ENCODE peak calls at places on chromosomes 7 and 10, in ten cellular contexts. E, W, Z, I, M, Y, C, B, O and H are unnamed samples.

GRCh38 chr10:93462881-93463280 is 19.3 kb downstream of the MYOF start:
- DNase-seq in C (no peak), Y (no peak), Z (peak), W (no peak), I (no peak), O (no peak), E (peak), M (peak), B (peak), H (no peak)

GRCh38 chr10:28633750-28634149 is 43.6 kb upstream of the BAMBI start:
- DNase-seq in B (no peak), O (no peak), E (no peak), Y (no peak), I (no peak), W (no peak), C (no peak), Z (peak), M (no peak), H (peak)

GRCh38 chr7:84085147-84085546 is 109.4 kb downstream of the SEMA3A start:
- DNase-seq in C (no peak), Z (no peak), Y (no peak), W (no peak), O (no peak), M (no peak), B (no peak), E (no peak), I (no peak), H (no peak)

GRCh38 chr10:113681533-113682470 is 2.1 kb downstream of the CASP7 start:
- DNase-seq in B (no peak), C (no peak), E (no peak), I (no peak), Y (no peak), O (no peak), W (no peak), Z (no peak), M (no peak), H (no peak)

GRCh38 chr10:11853468-11853867 is 30.3 kb downstream of the PROSER2 start:
- DNase-seq in E (no peak), C (peak), I (no peak), W (no peak), Y (no peak), B (no peak), Z (peak), O (no peak), M (no peak), H (no peak)

GRCh38 chr10:55212051-55212450 is 411.0 kb upstream of the PCDH15 start:
- DNase-seq in C (no peak), E (no peak), M (no peak), O (no peak), I (no peak), W (no peak), Z (no peak), Y (no peak), B (no peak), H (no peak)

GRCh38 chr7:139820089-139820488 is 9.0 kb upstream of the TBXAS1 start:
- DNase-seq in C (no peak), M (no peak), W (no peak), Z (no peak), E (peak), B (no peak), O (no peak), Y (no peak), I (no peak), H (no peak)

GRCh38 chr10:94402204-94403033 is at the start of gene TBC1D12:
- DNase-seq in E (peak), Y (peak), M (peak), I (peak), C (peak), B (no peak), Z (peak), W (peak), O (peak), H (peak)

GRCh38 chr7:23000597-23001360 is 13.2 kb downstream of the HYCC1 start:
- DNase-seq in Y (no peak), W (no peak), I (no peak), B (no peak), C (no peak), Z (no peak), M (no peak), O (no peak), E (no peak), H (no peak)

GRCh38 chr7:84548366-84549085 is 353.9 kb upstream of the SEMA3A start:
- DNase-seq in Z (no peak), W (no peak), Y (no peak), I (no peak), C (no peak), B (no peak), O (no peak), E (no peak), M (no peak), H (no peak)

GRCh38 chr10:48439581-48440041 is 133.1 kb downstream of the MAPK8 start:
- DNase-seq in E (no peak), B (no peak), M (no peak), O (peak), Z (no peak), C (no peak), I (no peak), W (peak), Y (no peak), H (no peak)

GRCh38 chr10:73956476-73957338 is 41.2 kb upstream of the VCL start:
- DNase-seq in Y (peak), M (no peak), Z (no peak), I (no peak), W (no peak), O (peak), C (peak), E (no peak), B (peak), H (no peak)

GRCh38 chr7:82429408-82429807 is 14.2 kb downstream of the CACNA2D1 start:
- DNase-seq in M (peak), E (no peak), O (no peak), B (no peak), Y (no peak), C (peak), W (no peak), Z (no peak), I (no peak), H (no peak)

GRCh38 chr7:23062452-23062851 is 43.1 kb upstream of the KLHL7 start:
- DNase-seq in O (no peak), B (peak), Y (no peak), Z (peak), M (peak), C (no peak), W (no peak), I (no peak), E (no peak), H (peak)

GRCh38 chr10:125140151-125140550 is 20.2 kb downstream of the CTBP2 start:
- DNase-seq in B (no peak), I (no peak), E (no peak), Z (no peak), O (no peak), M (no peak), C (no peak), Y (no peak), W (no peak), H (no peak)

GRCh38 chr10:124354411-124355382 is 64.0 kb downstream of the OAT start:
- DNase-seq in W (peak), I (peak), C (peak), E (peak), Y (no peak), B (peak), O (no peak), M (peak), Z (peak), H (peak)

GRCh38 chr7:148763622-148764021 is 64.9 kb downstream of the CUL1 start:
- DNase-seq in M (no peak), E (no peak), Y (no peak), Z (no peak), B (no peak), C (no peak), I (no peak), O (no peak), W (no peak), H (no peak)

GRCh38 chr10:29470355-29470705 is 164.4 kb downstream of the SVIL start:
- DNase-seq in E (no peak), O (peak), Y (no peak), Z (peak), I (no peak), B (peak), C (peak), M (no peak), W (no peak), H (no peak)

GRCh38 chr7:36448781-36449379 is 59.2 kb downstream of the ANLN start:
- DNase-seq in O (no peak), M (no peak), Y (no peak), I (no peak), E (no peak), B (no peak), C (no peak), Z (no peak), W (no peak), H (no peak)

GRCh38 chr10:35765996-35766395 is 123.9 kb upstream of the FZD8 start:
- DNase-seq in Z (no peak), E (no peak), M (no peak), I (no peak), O (no peak), B (no peak), Y (no peak), C (no peak), W (no peak), H (no peak)

GRCh38 chr7:44646921-44647636 is 40.7 kb downstream of the OGDH start:
- DNase-seq in E (no peak), C (no peak), B (no peak), Z (no peak), Y (no peak), W (no peak), I (no peak), M (no peak), O (no peak), H (no peak)

GRCh38 chr10:123556736-123557135 is 109.4 kb upstream of the GPR26 start:
- DNase-seq in Z (no peak), I (no peak), E (peak), B (no peak), M (no peak), C (no peak), O (no peak), Y (no peak), W (no peak), H (no peak)

GRCh38 chr10:24414597-24414996 is 205.7 kb downstream of the KIAA1217 start:
- DNase-seq in O (no peak), C (no peak), Z (no peak), W (no peak), I (no peak), B (no peak), E (no peak), M (no peak), Y (no peak), H (no peak)

GRCh38 chr7:129262333-129262732 is 37.5 kb downstream of the AHCYL2 start:
- DNase-seq in E (no peak), O (no peak), Z (no peak), W (no peak), I (no peak), M (no peak), B (peak), C (no peak), Y (no peak), H (no peak)

GRCh38 chr10:117936136-117936535 is 110.6 kb downstream of the RAB11FIP2 start:
- DNase-seq in Y (no peak), W (no peak), I (no peak), M (no peak), Z (no peak), C (no peak), O (peak), B (peak), E (peak), H (no peak)

GRCh38 chr7:55641273-55641691 is 69.0 kb upstream of the VOPP1 start:
- DNase-seq in Y (no peak), Z (peak), I (peak), B (peak), W (peak), C (peak), O (peak), M (peak), E (no peak), H (peak)

GRCh38 chr7:132750056-132750455 is 173.8 kb upstream of the PLXNA4 start:
- DNase-seq in Y (no peak), Z (no peak), C (no peak), O (no peak), W (no peak), B (no peak), I (no peak), M (no peak), E (no peak), H (no peak)

GRCh38 chr7:106054971-106055370 is 57.1 kb downstream of the SYPL1 start:
- DNase-seq in O (no peak), Y (no peak), I (no peak), W (no peak), E (no peak), C (no peak), B (no peak), Z (no peak), M (no peak), H (no peak)

GRCh38 chr10:129393812-129394211 is 73.2 kb upstream of the MGMT start:
- DNase-seq in C (no peak), Y (no peak), B (no peak), Z (no peak), M (no peak), I (no peak), E (no peak), O (no peak), W (no peak), H (no peak)

GRCh38 chr7:151895008-151895661 is 18.2 kb upstream of the PRKAG2 start:
- DNase-seq in I (no peak), O (no peak), B (no peak), Y (no peak), Z (no peak), M (no peak), W (no peak), C (no peak), E (peak), H (no peak)

GRCh38 chr7:33243319-33243881 is 114.0 kb downstream of the BBS9 start:
- DNase-seq in E (no peak), W (no peak), B (peak), Y (no peak), I (no peak), M (no peak), C (peak), Z (peak), O (no peak), H (peak)

GRCh38 chr10:42367532-42368230 is 270.7 kb downstream of the ZNF33B start:
- DNase-seq in B (no peak), Y (peak), E (peak), W (peak), O (peak), Z (no peak), I (no peak), M (peak), C (no peak), H (peak)

GRCh38 chr10:133338080-133339071 is 1.7 kb upstream of the CALY start:
- DNase-seq in C (no peak), Y (no peak), Z (no peak), M (no peak), B (no peak), E (no peak), O (no peak), I (no peak), W (no peak), H (no peak)

GRCh38 chr10:107740962-107741690 is 576.6 kb upstream of the SORCS1 start:
- DNase-seq in I (no peak), Z (no peak), C (no peak), W (no peak), Y (no peak), B (peak), M (no peak), O (no peak), E (no peak), H (no peak)

GRCh38 chr10:6920072-6921019 is 340.3 kb upstream of the PRKCQ start:
- DNase-seq in M (peak), E (peak), B (peak), W (peak), O (peak), Z (peak), I (peak), Y (peak), C (peak), H (no peak)

GRCh38 chr10:75195035-75195763 is 15.4 kb upstream of the VDAC2 start:
- DNase-seq in B (no peak), I (no peak), M (peak), W (no peak), C (peak), E (peak), O (no peak), Y (no peak), Z (no peak), H (no peak)

GRCh38 chr7:11513460-11513859 is 318.5 kb downstream of the THSD7A start:
- DNase-seq in Z (no peak), O (no peak), C (no peak), Y (no peak), W (no peak), I (no peak), M (no peak), E (no peak), B (no peak), H (no peak)

GRCh38 chr7:74656911-74657691 is 417 bp upstream of the GTF2I start:
- DNase-seq in Y (peak), O (peak), E (peak), C (peak), B (peak), Z (peak), M (peak), W (peak), I (peak), H (peak)

GRCh38 chr7:74657692-74658170 is at the start of gene GTF2I:
- DNase-seq in C (no peak), B (no peak), M (no peak), W (no peak), Z (no peak), Y (no peak), O (no peak), E (peak), I (peak), H (peak)

GRCh38 chr7:74655785-74656420 is 1.6 kb upstream of the GTF2I start:
- DNase-seq in I (no peak), W (no peak), Z (no peak), Y (no peak), B (no peak), O (no peak), M (no peak), E (no peak), C (no peak), H (no peak)

GRCh38 chr7:74656421-74656910 is 1.1 kb upstream of the GTF2I start:
- DNase-seq in Y (peak), B (peak), E (no peak), I (peak), Z (peak), C (peak), O (peak), W (peak), M (peak), H (peak)

DNA sequence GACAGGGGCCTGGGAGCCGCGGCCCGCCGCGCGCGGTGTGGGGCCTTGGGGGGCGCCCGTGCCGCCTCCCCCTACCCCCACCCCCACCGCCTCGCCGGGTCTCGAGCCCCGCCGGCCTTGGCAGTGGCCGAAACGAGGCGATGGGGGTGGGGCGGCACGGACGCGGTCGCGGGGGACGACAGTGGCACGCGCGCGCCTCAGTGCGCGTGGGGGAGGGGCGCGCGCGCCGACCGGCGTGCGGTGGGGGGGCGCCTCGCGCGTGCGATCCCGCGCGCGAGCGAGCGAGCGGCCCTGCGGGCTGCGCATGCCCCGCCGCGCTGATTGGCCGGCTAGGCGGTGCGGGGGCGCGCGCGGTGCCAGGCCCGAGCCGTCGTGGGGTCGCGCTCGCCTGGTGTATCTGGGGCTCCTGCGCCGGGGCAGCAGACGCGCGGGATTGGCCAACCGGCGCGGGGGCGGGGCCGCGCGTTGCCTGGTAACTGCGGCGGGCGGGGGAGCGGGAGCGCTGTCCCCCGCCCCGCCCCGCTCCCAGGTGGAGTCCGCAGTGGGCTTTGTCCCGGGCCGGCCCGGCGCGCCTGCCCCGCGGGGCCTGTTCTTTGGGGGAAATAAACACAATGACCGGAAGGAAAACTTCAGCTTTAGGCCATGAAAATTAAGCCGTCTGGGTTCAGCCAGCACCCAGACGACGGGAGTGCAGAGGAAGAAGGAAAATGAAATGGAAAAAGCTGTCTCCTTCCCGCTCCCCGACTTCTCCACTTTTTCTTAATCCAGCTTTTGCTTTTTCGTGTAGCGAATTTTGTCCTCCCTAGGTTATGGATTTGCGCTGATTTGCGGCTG is 870 bp downstream of the GTF2I start:
- DNase-seq in C (peak), Y (peak), M (peak), W (peak), Z (peak), I (peak), E (peak), B (peak), O (peak), H (peak)
- TF ChIP-seq POLR2A in C (no peak), Y (no peak), M (no peak), W (no peak), Z (peak), I (no peak), E (no peak), B (no peak), O (peak), H (peak)

DNA sequence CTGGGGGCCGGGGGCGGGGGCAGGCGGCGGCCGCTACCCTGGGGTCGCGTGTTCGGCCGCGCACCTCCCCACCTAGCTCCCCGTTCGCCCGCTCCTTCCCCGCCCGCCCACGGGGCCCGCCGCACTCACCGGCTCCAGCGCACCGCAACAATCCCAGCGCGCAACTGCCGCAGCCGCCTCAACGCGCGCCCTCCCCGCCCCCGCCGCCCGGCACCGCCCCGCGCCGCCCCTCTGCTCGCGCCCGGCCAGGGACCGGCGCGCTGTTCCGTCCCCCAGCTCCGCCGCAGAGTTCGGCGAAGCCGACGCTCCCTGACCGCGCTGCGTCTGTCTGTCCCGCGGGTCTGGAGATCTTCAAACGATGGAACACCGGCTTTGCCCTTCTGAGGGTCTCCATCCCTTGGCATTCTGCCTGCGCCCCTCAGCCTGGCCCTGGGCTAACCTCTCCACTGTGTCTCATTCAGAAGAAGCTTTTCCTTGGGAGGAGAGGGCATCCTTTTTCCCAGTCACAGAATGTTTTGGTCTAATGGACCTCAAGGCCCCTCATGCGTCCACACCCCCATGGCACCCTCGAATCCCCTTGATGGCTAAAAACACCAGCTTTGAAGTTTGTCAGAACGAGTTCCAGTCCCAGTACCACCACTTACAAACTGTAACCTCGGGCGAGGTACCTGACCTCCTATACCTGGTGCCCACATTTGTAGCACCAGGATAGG is at the start of gene NT5C2:
- DNase-seq in M (peak), W (peak), O (peak), E (peak), I (peak), Y (peak), C (peak), B (peak), Z (peak), H (peak)
- TF ChIP-seq POLR2A in M (no peak), W (peak), O (peak), E (no peak), I (no peak), Y (no peak), C (no peak), B (peak), Z (peak), H (peak)

GRCh38 chr7:102444961-102445673 is 11.7 kb downstream of the ORAI2 start:
- DNase-seq in I (no peak), Z (no peak), Y (no peak), B (no peak), W (no peak), C (no peak), E (no peak), M (no peak), O (no peak), H (no peak)
- TF ChIP-seq POLR2A in I (no peak), Z (no peak), Y (peak), B (no peak), W (no peak), C (no peak), E (no peak), M (no peak), O (no peak), H (no peak)

GRCh38 chr7:158827411-158828342 is 1.6 kb downstream of the ESYT2 start:
- DNase-seq in I (no peak), Z (peak), C (peak), Y (no peak), B (peak), W (no peak), E (no peak), O (no peak), M (no peak), H (no peak)
- TF ChIP-seq POLR2A in I (no peak), Z (no peak), C (peak), Y (no peak), B (no peak), W (no peak), E (no peak), O (peak), M (no peak), H (no peak)

DNA sequence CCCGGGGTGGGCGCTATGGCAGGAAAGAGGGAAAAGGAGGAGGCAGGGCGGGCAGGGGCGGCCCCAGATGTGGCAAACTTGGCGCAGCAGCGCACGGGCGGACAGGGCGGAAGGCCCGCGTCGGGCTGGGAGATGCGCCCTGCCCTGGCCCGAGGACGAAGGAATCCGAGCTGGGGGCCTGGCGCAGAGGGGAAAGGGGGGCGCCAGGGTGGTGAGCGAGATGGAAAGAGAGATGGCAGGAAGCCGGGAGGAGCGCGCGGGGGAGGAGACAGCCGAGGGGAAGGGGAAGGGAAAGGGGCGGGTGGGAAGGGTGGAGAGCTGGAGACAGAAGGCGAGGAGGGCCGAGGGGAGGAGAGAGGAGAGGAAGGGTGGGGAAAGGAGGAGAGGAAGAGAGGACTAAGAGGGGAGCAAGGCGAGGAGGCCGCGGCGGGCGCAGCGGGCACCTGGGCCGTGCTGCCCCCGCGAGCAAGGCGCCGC is at the start of gene MARVELD1:
- DNase-seq in I (no peak), Z (peak), E (peak), O (peak), C (no peak), M (peak), W (peak), B (peak), Y (peak), H (peak)
- TF ChIP-seq POLR2A in I (no peak), Z (peak), E (no peak), O (no peak), C (no peak), M (no peak), W (no peak), B (no peak), Y (no peak), H (peak)